ENCODE peak calls at places on chromosome 22, in ten cellular contexts. R, A, X, N, B, S, T, Y, E and M are unnamed samples.

GRCh38 chr22:26592368-26593015 is 2.6 kb upstream of the TPST2 start:
- DNase-seq in R (no peak), A (peak), X (no peak), N (no peak), B (no peak), S (no peak), T (no peak), Y (no peak), E (no peak), M (no peak)

GRCh38 chr22:21760640-21761039 is 25.0 kb upstream of the YPEL1 start:
- DNase-seq in R (peak), A (no peak), X (no peak), N (no peak), B (no peak), S (no peak), T (no peak), Y (no peak), E (no peak), M (no peak)

GRCh38 chr22:36595154-36595553 is 66.2 kb upstream of the EIF3D start:
- DNase-seq in R (no peak), A (no peak), X (no peak), N (no peak), B (no peak), S (no peak), T (no peak), Y (no peak), E (no peak), M (no peak)

GRCh38 chr22:39625554-39626537 is 55.3 kb downstream of the CACNA1I start:
- DNase-seq in R (no peak), A (no peak), X (no peak), N (no peak), B (no peak), S (no peak), T (no peak), Y (no peak), E (no peak), M (no peak)

GRCh38 chr22:48278620-48279464 is 1516.4 kb downstream of the TBC1D22A start:
- DNase-seq in R (no peak), A (no peak), X (no peak), N (no peak), B (no peak), S (no peak), T (no peak), Y (no peak), E (no peak), M (no peak)

GRCh38 chr22:42177891-42178336 is 47.3 kb upstream of the CYP2D6 start:
- DNase-seq in R (no peak), A (no peak), X (no peak), N (no peak), B (no peak), S (no peak), T (no peak), Y (no peak), E (no peak), M (no peak)

GRCh38 chr22:38314992-38315800 is 2.0 kb downstream of the CSNK1E start:
- DNase-seq in R (no peak), A (no peak), X (peak), N (no peak), B (no peak), S (no peak), T (no peak), Y (no peak), E (peak), M (no peak)

GRCh38 chr22:25192406-25192805 is 7.3 kb upstream of the CRYBB3 start:
- DNase-seq in R (no peak), A (no peak), X (no peak), N (no peak), B (no peak), S (no peak), T (no peak), Y (no peak), E (no peak), M (no peak)

GRCh38 chr22:43262990-43263644 is 76.2 kb upstream of the TTLL12 start:
- DNase-seq in R (no peak), A (peak), X (no peak), N (no peak), B (peak), S (no peak), T (no peak), Y (peak), E (no peak), M (no peak)

GRCh38 chr22:22110548-22111266 is 128.1 kb upstream of the TOP3B start:
- DNase-seq in R (peak), A (peak), X (peak), N (peak), B (peak), S (peak), T (no peak), Y (peak), E (peak), M (no peak)

GRCh38 chr22:48357961-48358360 is 1469.7 kb downstream of the BRD1 start:
- DNase-seq in R (no peak), A (no peak), X (no peak), N (no peak), B (no peak), S (no peak), T (peak), Y (no peak), E (no peak), M (no peak)

GRCh38 chr22:32830473-32830872 is 29.0 kb downstream of the TIMP3 start:
- DNase-seq in R (no peak), A (no peak), X (no peak), N (peak), B (no peak), S (peak), T (peak), Y (no peak), E (no peak), M (no peak)

GRCh38 chr22:36136988-36137387 is 23.6 kb downstream of the APOL3 start:
- DNase-seq in R (no peak), A (no peak), X (no peak), N (no peak), B (no peak), S (no peak), T (no peak), Y (no peak), E (no peak), M (no peak)

GRCh38 chr22:39311592-39312400 is 7.6 kb downstream of the RPL3 start:
- DNase-seq in R (no peak), A (peak), X (no peak), N (no peak), B (no peak), S (no peak), T (no peak), Y (peak), E (peak), M (no peak)